ENCODE peak calls at places on chromosomes 13 and 19, in four cellular contexts. X is AG10803, N is IMR-90, D is GM04504. U is an unnamed sample.

GRCh38 chr13:109945206-109945960 is 159.0 kb upstream of the IRS2 start:
- DNase-seq in X (peak; percentile 92), D (peak; percentile 76), N (peak; percentile 79), U (peak; percentile 63)

GRCh38 chr19:42199440-42200115 is 17.9 kb downstream of the DEDD2 start:
- DNase-seq in D (no peak), N (no peak), X (no peak), U (no peak)

GRCh38 chr13:70798385-70798784 is 690.1 kb upstream of the KLHL1 start:
- DNase-seq in X (no peak), N (no peak), D (no peak), U (no peak)

GRCh38 chr13:50519866-50520265 is 323.6 kb downstream of the DLEU7 start:
- DNase-seq in D (no peak), X (no peak), N (no peak), U (no peak)

GRCh38 chr19:3403489-3404323 is 37.3 kb downstream of the NFIC start:
- DNase-seq in X (peak; percentile 99), N (peak; percentile 97), D (peak; percentile 96), U (peak; percentile 97)

GRCh38 chr19:48608798-48609263 is 2.3 kb downstream of the SPACA4 start:
- DNase-seq in D (no peak), N (no peak), X (peak; percentile 43), U (peak; percentile 34)

GRCh38 chr19:29084266-29084665 is 128.7 kb downstream of the UQCRFS1 start:
- DNase-seq in N (no peak), D (peak; percentile 2), X (peak; percentile 21), U (no peak)

GRCh38 chr13:112606125-112607001 is 18.4 kb upstream of the TUBGCP3 start:
- DNase-seq in D (peak; percentile 70), N (peak; percentile 78), X (peak; percentile 83), U (peak; percentile 87)

GRCh38 chr13:32142115-32142514 is 110.5 kb downstream of the FRY start:
- DNase-seq in D (no peak), X (no peak), N (no peak), U (no peak)

GRCh38 chr19:13024958-13025653 is 29.8 kb downstream of the NFIX start:
- DNase-seq in X (peak; percentile 34), D (no peak), N (no peak), U (no peak)

GRCh38 chr19:46495789-46496099 is at the start of gene PNMA8B:
- DNase-seq in D (no peak), X (peak; percentile 32), N (peak; percentile 27), U (peak; percentile 14)

GRCh38 chr19:2231621-2232221 is 4.4 kb downstream of the PLEKHJ1 start:
- DNase-seq in D (no peak), X (no peak), N (no peak), U (no peak)

GRCh38 chr13:108948269-108948671 is 318.9 kb downstream of the MYO16 start:
- DNase-seq in X (peak; percentile 21), D (no peak), N (no peak), U (peak; percentile 51)

GRCh38 chr13:43786766-43787517 is at the start of gene ENOX1:
- DNase-seq in D (peak; percentile 41), X (peak; percentile 71), N (peak; percentile 74), U (peak; percentile 79)

GRCh38 chr19:12667903-12668302 is 1.3 kb downstream of the WDR83 start:
- DNase-seq in D (no peak), X (no peak), N (no peak), U (no peak)

GRCh38 chr13:110412132-110412912 is 105.2 kb downstream of the COL4A2 start:
- DNase-seq in D (peak; percentile 98), X (peak; percentile 100), N (peak; percentile 100), U (peak; percentile 99)

U was measured in astrocyte of the spinal cord.